ENCODE peak calls at places on chromosomes 7 and 10, in six cellular contexts. One of them, this sample, is unnamed.

GRCh38 chr10:35464805-35465456 is 128.6 kb downstream of the CCNY start:
- DNase-seq in CD4-positive, alpha-beta T cell: no peak
- DNase-seq in pancreas: no peak
- DNase-seq in prostate gland: no peak
- DNase-seq in mammary epithelial cell: no peak
- DNase-seq in upper lobe of left lung: peak
- DNase-seq in this sample: no peak

GRCh38 chr10:104301907-104302690 is 33.1 kb downstream of the GSTO2 start:
- DNase-seq in pancreas: no peak
- DNase-seq in CD4-positive, alpha-beta T cell: no peak
- DNase-seq in mammary epithelial cell: no peak
- DNase-seq in upper lobe of left lung: no peak
- DNase-seq in prostate gland: no peak
- DNase-seq in this sample: no peak

GRCh38 chr7:133059263-133059662 is 22.6 kb downstream of the CHCHD3 start:
- DNase-seq in pancreas: no peak
- DNase-seq in mammary epithelial cell: no peak
- DNase-seq in upper lobe of left lung: no peak
- DNase-seq in CD4-positive, alpha-beta T cell: no peak
- DNase-seq in prostate gland: no peak
- DNase-seq in this sample: no peak

GRCh38 chr7:157603005-157603404 is 266.2 kb downstream of the DNAJB6 start:
- DNase-seq in mammary epithelial cell: no peak
- DNase-seq in prostate gland: no peak
- DNase-seq in upper lobe of left lung: no peak
- DNase-seq in pancreas: no peak
- DNase-seq in CD4-positive, alpha-beta T cell: no peak
- DNase-seq in this sample: no peak

GRCh38 chr7:140033779-140034363 is 28.9 kb downstream of the PARP12 start:
- DNase-seq in prostate gland: no peak
- DNase-seq in mammary epithelial cell: peak
- DNase-seq in pancreas: no peak
- DNase-seq in upper lobe of left lung: no peak
- DNase-seq in CD4-positive, alpha-beta T cell: no peak
- DNase-seq in this sample: no peak

GRCh38 chr7:445563-446288 is 73.9 kb downstream of the PDGFA start:
- DNase-seq in pancreas: no peak
- DNase-seq in upper lobe of left lung: peak
- DNase-seq in CD4-positive, alpha-beta T cell: no peak
- DNase-seq in prostate gland: no peak
- DNase-seq in mammary epithelial cell: no peak
- DNase-seq in this sample: no peak

GRCh38 chr7:41383596-41383995 is 319.3 kb downstream of the INHBA start:
- DNase-seq in prostate gland: no peak
- DNase-seq in CD4-positive, alpha-beta T cell: no peak
- DNase-seq in pancreas: no peak
- DNase-seq in upper lobe of left lung: no peak
- DNase-seq in mammary epithelial cell: no peak
- DNase-seq in this sample: no peak

GRCh38 chr7:124671976-124672375 is 93.6 kb downstream of the GPR37 start:
- DNase-seq in mammary epithelial cell: peak
- DNase-seq in CD4-positive, alpha-beta T cell: no peak
- DNase-seq in upper lobe of left lung: no peak
- DNase-seq in prostate gland: no peak
- DNase-seq in pancreas: no peak
- DNase-seq in this sample: no peak

GRCh38 chr10:123287594-123288247 is 133.5 kb downstream of the BUB3 start:
- DNase-seq in pancreas: no peak
- DNase-seq in mammary epithelial cell: peak
- DNase-seq in CD4-positive, alpha-beta T cell: no peak
- DNase-seq in prostate gland: no peak
- DNase-seq in upper lobe of left lung: no peak
- DNase-seq in this sample: no peak

GRCh38 chr7:31764457-31764856 is 77.4 kb downstream of the PPP1R17 start:
- DNase-seq in pancreas: no peak
- DNase-seq in upper lobe of left lung: no peak
- DNase-seq in CD4-positive, alpha-beta T cell: no peak
- DNase-seq in mammary epithelial cell: no peak
- DNase-seq in prostate gland: no peak
- DNase-seq in this sample: no peak

GRCh38 chr10:132239126-132240031 is 52.6 kb downstream of the DPYSL4 start:
- DNase-seq in prostate gland: no peak
- DNase-seq in CD4-positive, alpha-beta T cell: no peak
- DNase-seq in pancreas: no peak
- DNase-seq in mammary epithelial cell: no peak
- DNase-seq in upper lobe of left lung: peak
- DNase-seq in this sample: no peak

GRCh38 chr7:122337011-122337410 is 32.5 kb upstream of the FEZF1 start:
- DNase-seq in prostate gland: no peak
- DNase-seq in pancreas: no peak
- DNase-seq in upper lobe of left lung: no peak
- DNase-seq in mammary epithelial cell: no peak
- DNase-seq in CD4-positive, alpha-beta T cell: no peak
- DNase-seq in this sample: no peak

GRCh38 chr7:14457567-14458453 is 444.7 kb downstream of the DGKB start:
- DNase-seq in prostate gland: peak
- DNase-seq in mammary epithelial cell: peak
- DNase-seq in pancreas: peak
- DNase-seq in upper lobe of left lung: no peak
- DNase-seq in CD4-positive, alpha-beta T cell: no peak
- DNase-seq in this sample: peak

GRCh38 chr7:107473975-107474598 is 4.2 kb downstream of the GPR22 start:
- DNase-seq in CD4-positive, alpha-beta T cell: no peak
- DNase-seq in prostate gland: no peak
- DNase-seq in mammary epithelial cell: no peak
- DNase-seq in upper lobe of left lung: no peak
- DNase-seq in pancreas: no peak
- DNase-seq in this sample: no peak

GRCh38 chr10:48287417-48288391 is 13.2 kb upstream of the FRMPD2 start:
- DNase-seq in mammary epithelial cell: peak
- DNase-seq in CD4-positive, alpha-beta T cell: no peak
- DNase-seq in prostate gland: peak
- DNase-seq in pancreas: peak
- DNase-seq in upper lobe of left lung: no peak
- DNase-seq in this sample: peak

GRCh38 chr10:84348860-84349259 is 20.5 kb downstream of the CCSER2 start:
- DNase-seq in CD4-positive, alpha-beta T cell: no peak
- DNase-seq in prostate gland: no peak
- DNase-seq in upper lobe of left lung: no peak
- DNase-seq in pancreas: no peak
- DNase-seq in mammary epithelial cell: peak
- DNase-seq in this sample: peak

GRCh38 chr7:2919256-2919655 is 75.1 kb upstream of the GNA12 start:
- DNase-seq in mammary epithelial cell: no peak
- DNase-seq in CD4-positive, alpha-beta T cell: no peak
- DNase-seq in prostate gland: no peak
- DNase-seq in upper lobe of left lung: no peak
- DNase-seq in pancreas: no peak
- DNase-seq in this sample: no peak

GRCh38 chr10:19701427-19702052 is 114.7 kb upstream of the PLXDC2 start:
- DNase-seq in upper lobe of left lung: no peak
- DNase-seq in prostate gland: no peak
- DNase-seq in mammary epithelial cell: no peak
- DNase-seq in pancreas: no peak
- DNase-seq in CD4-positive, alpha-beta T cell: no peak
- DNase-seq in this sample: no peak

GRCh38 chr7:77811895-77812685 is 13.5 kb downstream of the PHTF2 start:
- DNase-seq in upper lobe of left lung: no peak
- DNase-seq in pancreas: no peak
- DNase-seq in mammary epithelial cell: peak
- DNase-seq in prostate gland: no peak
- DNase-seq in CD4-positive, alpha-beta T cell: no peak
- DNase-seq in this sample: no peak

GRCh38 chr10:133123746-133124356 is 36.1 kb downstream of the ADGRA1 start:
- DNase-seq in pancreas: no peak
- DNase-seq in prostate gland: no peak
- DNase-seq in CD4-positive, alpha-beta T cell: no peak
- DNase-seq in upper lobe of left lung: peak
- DNase-seq in mammary epithelial cell: no peak
- DNase-seq in this sample: no peak

GRCh38 chr10:52779541-52780390 is 7.2 kb upstream of the MBL2 start:
- DNase-seq in mammary epithelial cell: peak
- DNase-seq in pancreas: peak
- DNase-seq in prostate gland: no peak
- DNase-seq in upper lobe of left lung: no peak
- DNase-seq in CD4-positive, alpha-beta T cell: no peak
- DNase-seq in this sample: no peak

GRCh38 chr7:50739744-50740455 is 42.8 kb downstream of the GRB10 start:
- DNase-seq in CD4-positive, alpha-beta T cell: peak
- DNase-seq in mammary epithelial cell: no peak
- DNase-seq in pancreas: no peak
- DNase-seq in upper lobe of left lung: no peak
- DNase-seq in prostate gland: no peak
- DNase-seq in this sample: no peak

GRCh38 chr7:154942718-154943117 is 60.2 kb downstream of the PAXIP1 start:
- DNase-seq in pancreas: no peak
- DNase-seq in mammary epithelial cell: no peak
- DNase-seq in upper lobe of left lung: no peak
- DNase-seq in CD4-positive, alpha-beta T cell: no peak
- DNase-seq in prostate gland: no peak
- DNase-seq in this sample: no peak

GRCh38 chr7:90191648-90192047 is 19.9 kb upstream of the STEAP2 start:
- DNase-seq in pancreas: no peak
- DNase-seq in CD4-positive, alpha-beta T cell: no peak
- DNase-seq in mammary epithelial cell: no peak
- DNase-seq in upper lobe of left lung: no peak
- DNase-seq in prostate gland: no peak
- DNase-seq in this sample: no peak

GRCh38 chr10:75231672-75232581 is 3.8 kb downstream of the COMTD1 start:
- DNase-seq in prostate gland: no peak
- DNase-seq in mammary epithelial cell: no peak
- DNase-seq in upper lobe of left lung: no peak
- DNase-seq in pancreas: no peak
- DNase-seq in CD4-positive, alpha-beta T cell: no peak
- DNase-seq in this sample: no peak
- H3K27ac ChIP-seq in prostate gland: no peak
- H3K27ac ChIP-seq in mammary epithelial cell: no peak
- H3K27ac ChIP-seq in upper lobe of left lung: no peak
- H3K27ac ChIP-seq in pancreas: no peak
- H3K27ac ChIP-seq in CD4-positive, alpha-beta T cell: peak
- H3K27ac ChIP-seq in this sample: no peak

GRCh38 chr7:36115448-36116321 is 37.4 kb upstream of the EEPD1 start:
- DNase-seq in upper lobe of left lung: no peak
- DNase-seq in mammary epithelial cell: peak
- DNase-seq in prostate gland: no peak
- DNase-seq in pancreas: no peak
- DNase-seq in CD4-positive, alpha-beta T cell: peak
- DNase-seq in this sample: peak
- H3K27ac ChIP-seq in upper lobe of left lung: no peak
- H3K27ac ChIP-seq in mammary epithelial cell: peak
- H3K27ac ChIP-seq in prostate gland: no peak
- H3K27ac ChIP-seq in pancreas: no peak
- H3K27ac ChIP-seq in CD4-positive, alpha-beta T cell: no peak
- H3K27ac ChIP-seq in this sample: no peak

GRCh38 chr10:88230251-88230650 is 352.9 kb downstream of the RNLS start:
- DNase-seq in prostate gland: no peak
- DNase-seq in pancreas: no peak
- DNase-seq in CD4-positive, alpha-beta T cell: no peak
- DNase-seq in upper lobe of left lung: no peak
- DNase-seq in mammary epithelial cell: no peak
- DNase-seq in this sample: no peak
- H3K27ac ChIP-seq in prostate gland: no peak
- H3K27ac ChIP-seq in pancreas: no peak
- H3K27ac ChIP-seq in CD4-positive, alpha-beta T cell: no peak
- H3K27ac ChIP-seq in upper lobe of left lung: no peak
- H3K27ac ChIP-seq in mammary epithelial cell: no peak
- H3K27ac ChIP-seq in this sample: no peak

GRCh38 chr10:119545310-119545709 is 2.8 kb upstream of the RGS10 start:
- DNase-seq in CD4-positive, alpha-beta T cell: no peak
- DNase-seq in mammary epithelial cell: no peak
- DNase-seq in pancreas: no peak
- DNase-seq in prostate gland: no peak
- DNase-seq in upper lobe of left lung: no peak
- DNase-seq in this sample: no peak

GRCh38 chr10:119541459-119542356 is 811 bp downstream of the RGS10 start:
- DNase-seq in pancreas: no peak
- DNase-seq in CD4-positive, alpha-beta T cell: peak
- DNase-seq in prostate gland: no peak
- DNase-seq in upper lobe of left lung: peak
- DNase-seq in mammary epithelial cell: no peak
- DNase-seq in this sample: no peak

GRCh38 chr10:119542357-119542989 is at the start of gene RGS10:
- DNase-seq in prostate gland: peak
- DNase-seq in mammary epithelial cell: peak
- DNase-seq in pancreas: peak
- DNase-seq in CD4-positive, alpha-beta T cell: peak
- DNase-seq in upper lobe of left lung: peak
- DNase-seq in this sample: no peak

GRCh38 chr10:119543814-119544642 is 1.5 kb upstream of the RGS10 start:
- DNase-seq in upper lobe of left lung: no peak
- DNase-seq in mammary epithelial cell: no peak
- DNase-seq in pancreas: no peak
- DNase-seq in prostate gland: no peak
- DNase-seq in CD4-positive, alpha-beta T cell: no peak
- DNase-seq in this sample: no peak

DNA sequence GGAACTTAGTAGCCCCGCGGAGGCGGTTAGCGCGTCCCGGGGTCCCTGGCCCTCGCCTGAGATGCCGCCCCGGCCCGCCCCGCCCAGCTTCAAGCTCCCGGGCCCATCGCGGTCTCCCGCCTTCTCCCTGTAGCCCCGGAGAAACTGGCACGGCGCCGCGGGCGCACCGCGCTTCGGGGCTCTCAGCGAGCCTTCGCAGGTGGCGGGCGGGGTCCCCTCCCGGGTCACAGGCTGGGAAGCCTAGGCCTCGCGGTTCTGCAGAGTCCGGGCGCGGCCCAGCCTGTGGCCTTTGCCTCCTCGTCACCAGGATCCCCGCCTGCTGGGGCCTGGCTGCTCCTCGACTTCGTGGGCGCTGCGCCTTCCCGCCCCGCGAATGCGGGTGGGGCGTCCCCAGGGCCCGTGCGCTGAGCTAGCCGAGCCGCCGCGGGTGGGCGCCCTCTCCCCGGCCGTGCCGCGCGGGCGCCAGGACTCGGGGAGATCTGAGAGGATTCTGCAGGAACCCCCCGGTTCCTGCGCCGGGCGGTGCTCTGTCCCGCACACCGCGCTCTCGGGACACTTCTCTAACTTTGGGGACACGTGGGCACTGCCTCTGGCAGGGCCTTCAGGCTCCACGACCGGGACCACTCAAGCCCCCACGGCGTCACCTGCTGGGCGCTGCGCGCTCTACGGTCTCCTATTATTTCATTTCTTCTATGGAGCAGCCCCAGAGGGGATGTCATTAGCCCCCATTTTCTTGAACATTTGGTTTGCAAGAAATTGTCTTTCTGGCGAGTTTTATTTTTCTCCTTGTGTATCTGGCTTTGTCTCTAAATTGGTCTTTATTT is 683 bp upstream of the RGS10 start:
- DNase-seq in prostate gland: peak
- DNase-seq in CD4-positive, alpha-beta T cell: peak
- DNase-seq in pancreas: peak
- DNase-seq in mammary epithelial cell: peak
- DNase-seq in upper lobe of left lung: peak
- DNase-seq in this sample: no peak
- H3K27ac ChIP-seq in prostate gland: peak
- H3K27ac ChIP-seq in CD4-positive, alpha-beta T cell: peak
- H3K27ac ChIP-seq in pancreas: no peak
- H3K27ac ChIP-seq in mammary epithelial cell: no peak
- H3K27ac ChIP-seq in upper lobe of left lung: peak
- H3K27ac ChIP-seq in this sample: no peak

This sample was measured in caudate nucleus.